ENCODE peak calls at places on chromosomes 5 and 9, in eight cellular contexts. Z is epithelial cell of esophagus, L is astrocyte of the spinal cord, B is progenitor cell of endocrine pancreas, G is stomach, X is PC-3, T is NB4, F is GM10248. O is an unnamed sample.

GRCh38 chr5:4924581-4924980 is 215.5 kb upstream of the ADAMTS16 start:
- DNase-seq in Z (no peak), L (peak; percentile 37), B (no peak), G (no peak), X (no peak), T (no peak), F (no peak), O (no peak)

GRCh38 chr5:120219988-120220387 is 244.1 kb upstream of the PRR16 start:
- DNase-seq in Z (no peak), L (no peak), B (no peak), G (no peak), X (no peak), T (no peak), F (no peak), O (no peak)

GRCh38 chr9:135068776-135069415 is 18.6 kb upstream of the OLFM1 start:
- DNase-seq in Z (no peak), L (no peak), B (no peak), G (no peak), X (no peak), T (no peak), F (no peak), O (no peak)

GRCh38 chr5:5351288-5352089 is 71.0 kb upstream of the ICE1 start:
- DNase-seq in Z (no peak), L (peak; percentile 85), B (no peak), G (no peak), X (peak; percentile 89), T (peak; percentile 88), F (no peak), O (peak; percentile 82)

GRCh38 chr9:34580358-34580757 is 9.2 kb downstream of the CNTFR start:
- DNase-seq in Z (no peak), L (no peak), B (no peak), G (no peak), X (no peak), T (no peak), F (no peak), O (no peak)

GRCh38 chr9:129619787-129620668 is 873 bp downstream of the C9orf50 start:
- DNase-seq in Z (peak; percentile 31), L (no peak), B (peak; percentile 56), G (no peak), X (no peak), T (peak; percentile 74), F (no peak), O (peak; percentile 14)

GRCh38 chr9:125085703-125086477 is 57.4 kb downstream of the SCAI start:
- DNase-seq in Z (no peak), L (no peak), B (no peak), G (no peak), X (no peak), T (no peak), F (no peak), O (no peak)

GRCh38 chr9:33273972-33274328 is 9.1 kb downstream of the CHMP5 start:
- DNase-seq in Z (peak; percentile 16), L (peak; percentile 26), B (no peak), G (no peak), X (peak; percentile 15), T (no peak), F (no peak), O (no peak)

GRCh38 chr5:162248107-162248713 is 180.6 kb downstream of the GABRG2 start:
- DNase-seq in Z (no peak), L (no peak), B (no peak), G (no peak), X (peak; percentile 33), T (peak; percentile 9), F (no peak), O (peak; percentile 18)

GRCh38 chr5:52864884-52865283 is 77.2 kb downstream of the ITGA1 start:
- DNase-seq in Z (peak; percentile 66), L (peak; percentile 9), B (no peak), G (no peak), X (no peak), T (no peak), F (no peak), O (peak; percentile 71)

GRCh38 chr5:175516933-175517823 is 38.8 kb downstream of the SFXN1 start:
- DNase-seq in Z (no peak), L (no peak), B (no peak), G (no peak), X (no peak), T (no peak), F (no peak), O (no peak)

GRCh38 chr5:68423154-68423811 is 207.7 kb downstream of the PIK3R1 start:
- DNase-seq in Z (no peak), L (no peak), B (no peak), G (no peak), X (no peak), T (no peak), F (peak; percentile 25), O (no peak)

GRCh38 chr5:142537938-142538337 is 148.0 kb downstream of the FGF1 start:
- DNase-seq in Z (peak; percentile 66), L (no peak), B (no peak), G (no peak), X (no peak), T (peak; percentile 34), F (no peak), O (peak; percentile 75)

GRCh38 chr5:155807884-155808576 is 518.9 kb upstream of the SGCD start:
- DNase-seq in Z (no peak), L (no peak), B (no peak), G (no peak), X (no peak), T (no peak), F (no peak), O (no peak)

GRCh38 chr5:168357881-168358280 is 66.4 kb downstream of the WWC1 start:
- DNase-seq in Z (no peak), L (no peak), B (no peak), G (peak; percentile 13), X (no peak), T (no peak), F (no peak), O (no peak)

GRCh38 chr5:75058986-75059508 is 6.7 kb upstream of the GCNT4 start:
- DNase-seq in Z (no peak), L (no peak), B (no peak), G (no peak), X (peak; percentile 9), T (no peak), F (no peak), O (no peak)

GRCh38 chr5:15391648-15392392 is 108.2 kb upstream of the FBXL7 start:
- DNase-seq in Z (no peak), L (peak; percentile 45), B (no peak), G (no peak), X (no peak), T (no peak), F (no peak), O (no peak)

GRCh38 chr9:88889386-88889785 is 101.9 kb upstream of the S1PR3 start:
- DNase-seq in Z (no peak), L (peak; percentile 33), B (no peak), G (no peak), X (no peak), T (no peak), F (no peak), O (no peak)

GRCh38 chr9:90088411-90088810 is 483.6 kb downstream of the GADD45G start:
- DNase-seq in Z (no peak), L (no peak), B (no peak), G (no peak), X (no peak), T (no peak), F (no peak), O (no peak)

GRCh38 chr5:129945031-129945430 is 40.8 kb downstream of the CHSY3 start:
- DNase-seq in Z (peak; percentile 17), L (peak; percentile 78), B (no peak), G (no peak), X (no peak), T (no peak), F (no peak), O (peak; percentile 91)

GRCh38 chr5:64165500-64166200 is at the start of gene RNF180:
- DNase-seq in Z (peak; percentile 59), L (peak; percentile 28), B (peak; percentile 63), G (peak; percentile 59), X (peak; percentile 63), T (no peak), F (peak; percentile 14), O (peak; percentile 39)

GRCh38 chr5:36396640-36397039 is 94.9 kb upstream of the RANBP3L start:
- DNase-seq in Z (no peak), L (peak; percentile 24), B (no peak), G (no peak), X (peak; percentile 23), T (no peak), F (no peak), O (no peak)

DNA sequence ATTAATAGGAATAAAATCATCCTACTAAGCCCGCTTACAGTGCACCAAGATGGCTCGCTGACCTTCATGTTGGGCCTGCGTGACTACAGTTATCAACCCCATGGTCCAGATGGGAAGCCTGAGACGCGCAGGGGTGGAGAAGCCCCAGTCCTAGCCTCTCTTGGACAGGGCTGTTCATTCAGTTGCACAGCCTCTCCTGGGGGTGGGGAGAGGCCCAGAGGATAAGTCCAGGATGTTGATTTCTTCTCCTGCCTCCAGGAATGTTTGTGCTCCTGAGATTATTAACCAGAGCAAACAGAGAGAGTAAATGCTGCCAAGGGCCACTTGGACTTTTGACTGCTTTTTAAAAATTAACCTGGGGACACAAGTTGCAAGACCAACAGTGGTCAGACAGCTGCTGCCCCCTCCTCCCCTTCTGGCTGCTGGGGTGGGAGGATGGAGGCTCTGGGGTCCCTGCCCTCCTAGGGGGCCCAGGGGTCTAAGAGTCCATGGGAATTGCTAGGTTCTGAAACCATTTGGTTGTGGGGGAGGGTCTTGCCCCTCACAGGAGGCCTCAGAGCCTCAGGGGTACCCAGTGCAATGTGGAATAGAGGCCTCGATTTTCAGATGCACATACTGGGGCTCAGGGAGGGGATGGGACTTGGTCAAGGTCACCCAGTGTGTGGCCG is 2.8 kb upstream of the AMBP start:
- DNase-seq in Z (no peak), L (no peak), B (peak; percentile 39), G (peak; percentile 63), X (peak; percentile 42), T (no peak), F (no peak), O (no peak)
- TF ChIP-seq CTCF in Z (no peak), L (no peak), B (peak; percentile 5), G (no peak), X (no peak), T (no peak), F (no peak), O (no peak)

GRCh38 chr5:141478321-141478945 is 2.7 kb downstream of the PCDHGC3 start:
- DNase-seq in Z (peak; percentile 76), L (peak; percentile 29), B (no peak), G (peak; percentile 88), X (no peak), T (peak; percentile 24), F (no peak), O (no peak)
- TF ChIP-seq CTCF in Z (peak; percentile 65), L (peak; percentile 50), B (peak; percentile 60), G (peak; percentile 25), X (peak; percentile 33), T (no peak), F (peak; percentile 4), O (peak; percentile 29)

GRCh38 chr9:1400983-1401382 is 350.8 kb downstream of the DMRT2 start:
- DNase-seq in Z (no peak), L (no peak), B (no peak), G (no peak), X (no peak), T (peak; percentile 40), F (no peak), O (no peak)
- TF ChIP-seq CTCF in Z (no peak), L (no peak), B (no peak), G (no peak), X (no peak), T (no peak), F (no peak), O (no peak)

DNA sequence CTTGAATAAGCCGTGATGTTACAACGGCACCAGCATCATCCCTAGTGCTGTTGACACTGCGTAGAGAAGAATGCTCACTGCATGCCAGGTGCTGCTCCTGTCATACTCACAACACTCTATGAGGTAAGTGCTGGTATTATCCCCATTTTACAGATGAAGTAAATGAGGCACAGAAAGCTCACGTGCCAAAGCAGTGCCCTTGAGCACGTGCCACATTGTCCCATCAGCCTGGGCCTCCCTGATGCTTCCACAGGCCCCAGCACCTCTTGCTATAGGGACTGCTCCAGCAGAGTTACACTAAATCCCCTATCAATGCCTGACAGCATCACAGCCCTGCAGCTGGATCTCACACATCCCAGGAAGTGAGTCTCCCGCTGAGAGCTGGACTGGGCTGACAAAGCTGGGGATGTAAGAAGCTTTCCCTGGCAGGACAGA is 216.1 kb downstream of the FSTL4 start:
- DNase-seq in Z (no peak), L (no peak), B (no peak), G (no peak), X (no peak), T (no peak), F (no peak), O (no peak)
- TF ChIP-seq CTCF in Z (no peak), L (no peak), B (no peak), G (no peak), X (no peak), T (no peak), F (no peak), O (no peak)